ENCODE peak calls at places on chromosomes 2 and 18, in six cellular contexts. Y, H, P, B, A and W are unnamed samples. For H3K36me3, the result is how much of the 10 kb centered on the place peaks cover.

GRCh38 chr2:216298719-216299118 is 73.6 kb downstream of the MARCHF4 start:
- DNase-seq in H (no peak), P (no peak), A (peak), B (peak), Y (peak), W (no peak)

GRCh38 chr2:26521054-26521912 is 43.4 kb upstream of the OTOF start:
- DNase-seq in H (peak), Y (peak), A (no peak), B (no peak), P (no peak), W (peak)

GRCh38 chr2:199992296-199992695 is 36.9 kb downstream of the MAIP1 start:
- DNase-seq in B (no peak), Y (no peak), P (no peak), H (no peak), A (no peak), W (no peak)

GRCh38 chr18:27964811-27965210 is 212.1 kb downstream of the CDH2 start:
- DNase-seq in A (peak), Y (no peak), H (no peak), B (peak), P (no peak), W (no peak)

GRCh38 chr2:29601872-29602271 is 319.5 kb downstream of the ALK start:
- DNase-seq in H (no peak), P (no peak), B (peak), Y (no peak), A (peak), W (no peak)

GRCh38 chr2:151669585-151670081 is 64.6 kb downstream of the NEB start:
- DNase-seq in B (no peak), H (peak), Y (no peak), A (peak), P (no peak), W (no peak)

GRCh38 chr2:190180313-190181065 is 118.0 kb upstream of the MSTN start:
- DNase-seq in Y (peak), P (peak), H (peak), A (no peak), B (no peak), W (peak)

GRCh38 chr2:219099319-219099718 is 38.6 kb upstream of the IHH start:
- DNase-seq in Y (peak), H (no peak), A (peak), B (peak), P (no peak), W (no peak)

GRCh38 chr2:142834003-142834402 is 43.5 kb upstream of the KYNU start:
- DNase-seq in B (peak), P (no peak), Y (peak), A (peak), H (no peak), W (no peak)

GRCh38 chr2:45675130-45675812 is 23.8 kb downstream of the PRKCE start:
- DNase-seq in H (no peak), A (peak), Y (peak), P (peak), B (no peak), W (no peak)

GRCh38 chr2:178949584-178949983 is 100.4 kb downstream of the CCDC141 start:
- DNase-seq in P (no peak), H (no peak), A (no peak), B (no peak), Y (no peak), W (no peak)

GRCh38 chr2:42764901-42765300 is 966 bp upstream of the OXER1 start:
- DNase-seq in P (no peak), B (no peak), A (no peak), Y (no peak), H (no peak), W (no peak)

GRCh38 chr2:241882090-241882625 is 12.6 kb downstream of the RTP5 start:
- DNase-seq in A (no peak), Y (peak), H (peak), B (no peak), P (peak), W (peak)

GRCh38 chr2:83850071-83850725 is 608.9 kb downstream of the SUCLG1 start:
- DNase-seq in Y (peak), B (no peak), P (no peak), H (no peak), A (peak), W (no peak)

DNA sequence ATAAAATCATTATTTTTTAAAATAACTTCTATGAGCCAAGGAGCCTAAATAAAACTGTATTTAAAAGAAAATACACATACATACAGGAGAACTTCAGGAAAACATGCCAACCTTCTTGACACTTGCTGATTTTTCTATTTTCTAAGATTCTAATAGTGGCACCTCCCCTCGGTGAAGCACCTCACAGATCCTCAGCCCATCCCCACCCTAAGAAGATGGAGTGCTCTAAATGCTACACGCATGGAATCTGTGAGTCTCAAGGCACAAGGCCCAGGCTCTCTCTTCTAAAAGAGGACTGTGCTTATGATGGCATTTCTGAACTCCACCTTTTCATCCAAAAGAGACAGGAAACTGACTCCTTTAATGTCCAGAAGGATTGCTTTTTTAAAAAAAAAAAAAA is 56.3 kb downstream of the RTTN start:
- DNase-seq in A (no peak), P (no peak), H (no peak), B (no peak), Y (no peak), W (no peak)
- H3K36me3 ChIP-seq in A (under half), P (under half), H (under half), B (under half), Y (under half), W (half or more)

DNA sequence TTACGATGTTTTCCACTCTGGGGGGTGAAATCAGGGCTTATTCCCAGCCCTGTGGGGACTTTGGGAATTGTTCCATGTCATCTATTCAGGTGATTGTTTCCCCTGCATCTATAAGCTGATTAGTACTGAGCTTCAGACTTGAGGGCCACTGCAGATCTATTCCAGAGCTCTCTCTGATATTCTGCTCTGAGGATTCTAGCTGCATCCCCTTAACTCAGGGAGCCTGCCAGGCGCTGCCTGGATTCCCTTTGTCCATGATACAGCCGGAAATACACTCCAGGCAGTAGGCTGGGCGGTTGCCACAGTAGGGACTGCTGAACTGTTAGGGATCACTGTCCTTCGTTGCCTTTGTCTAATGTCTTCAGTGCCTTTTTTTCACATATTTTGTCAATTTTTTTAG is 31.3 kb downstream of the PTRHD1 start:
- DNase-seq in B (no peak), H (peak), A (no peak), P (no peak), Y (no peak), W (no peak)
- H3K36me3 ChIP-seq in B (under half), H (under half), A (under half), P (under half), Y (under half), W (half or more)

GRCh38 chr2:135768863-135769262 is 27.2 kb downstream of the UBXN4 start:
- DNase-seq in Y (no peak), P (no peak), A (no peak), H (no peak), B (no peak), W (no peak)
- H3K36me3 ChIP-seq in Y (half or more), P (under half), A (under half), H (under half), B (under half), W (half or more)

GRCh38 chr2:130165293-130166016 is 15.9 kb downstream of the SMPD4 start:
- DNase-seq in H (no peak), Y (no peak), A (no peak), B (no peak), P (no peak), W (no peak)
- H3K36me3 ChIP-seq in H (under half), Y (under half), A (under half), B (under half), P (under half), W (under half)

GRCh38 chr2:171432969-171433762 is 624 bp downstream of the METTL8 start:
- DNase-seq in A (peak), H (peak), B (peak), Y (peak), P (peak), W (peak)

GRCh38 chr2:171432206-171432968 is 1.4 kb downstream of the METTL8 start:
- DNase-seq in Y (peak), B (peak), A (no peak), P (no peak), H (no peak), W (no peak)

GRCh38 chr2:171433763-171434670 is at the start of the genes DCAF17 and METTL8:
- DNase-seq in B (peak), Y (peak), P (peak), A (peak), H (peak), W (peak)

GRCh38 chr2:171434671-171434980 is 600 bp downstream of the DCAF17 start:
- DNase-seq in P (no peak), A (no peak), B (no peak), Y (no peak), H (no peak), W (no peak)

GRCh38 chr2:171436307-171436706 is 2.3 kb downstream of the DCAF17 start:
- DNase-seq in B (peak), H (no peak), A (peak), Y (peak), P (no peak), W (no peak)
- H3K36me3 ChIP-seq in B (under half), H (under half), A (under half), Y (under half), P (under half), W (under half)